ENCODE peak calls at places on chromosomes 6 and 20, in eight cellular contexts. F is breast epithelium, Y is spleen, R is GM23338, Z is stomach, J is endothelial cell of umbilical vein, U is sigmoid colon, D is HCT116. A is an unnamed sample.

GRCh38 chr6:29976253-29976587 is 33.9 kb downstream of the HLA-A start:
- DNase-seq in Z (no peak), J (no peak), U (no peak), R (no peak), D (no peak), F (no peak), Y (no peak), A (no peak)

GRCh38 chr6:157650801-157651200 is 172.2 kb upstream of the SNX9 start:
- DNase-seq in F (peak; percentile 15), Y (no peak), J (no peak), U (peak; percentile 42), D (no peak), R (no peak), Z (no peak), A (no peak)

GRCh38 chr20:35307666-35308653 is 15.7 kb upstream of the FAM83C start:
- DNase-seq in D (no peak), R (no peak), U (peak; percentile 91), F (peak; percentile 73), Y (no peak), J (peak; percentile 71), Z (peak; percentile 74), A (no peak)

GRCh38 chr6:33828764-33829731 is 25.2 kb upstream of the MLN start:
- DNase-seq in J (no peak), Y (no peak), U (peak; percentile 80), R (no peak), Z (no peak), F (no peak), D (no peak), A (no peak)

GRCh38 chr20:46040902-46041535 is 12.0 kb downstream of the SLC12A5 start:
- DNase-seq in Z (peak; percentile 29), F (no peak), U (no peak), J (peak; percentile 43), D (no peak), Y (no peak), R (peak; percentile 88), A (peak; percentile 24)

GRCh38 chr20:1388706-1389483 is 4.0 kb downstream of the FKBP1A start:
- DNase-seq in R (no peak), J (peak; percentile 34), Z (no peak), D (no peak), F (no peak), U (no peak), Y (no peak), A (no peak)

GRCh38 chr6:54288476-54288875 is 19.8 kb upstream of the TINAG start:
- DNase-seq in Z (no peak), D (no peak), Y (no peak), J (no peak), F (no peak), U (no peak), R (no peak), A (no peak)

GRCh38 chr20:34883087-34883688 is 6.8 kb downstream of the ACSS2 start:
- DNase-seq in U (no peak), Y (no peak), R (no peak), D (no peak), F (no peak), Z (no peak), J (no peak), A (no peak)

GRCh38 chr6:154156135-154156948 is 117.3 kb downstream of the OPRM1 start:
- DNase-seq in Y (peak; percentile 83), U (no peak), Z (peak; percentile 68), F (peak; percentile 58), J (peak; percentile 46), R (peak; percentile 70), D (peak; percentile 52), A (peak; percentile 74)

GRCh38 chr6:42224222-42225042 is 6.8 kb upstream of the MRPS10 start:
- DNase-seq in D (peak; percentile 97), J (peak; percentile 46), F (no peak), R (no peak), Y (no peak), Z (no peak), U (no peak), A (no peak)

GRCh38 chr6:104908431-104909139 is 48.3 kb upstream of the LIN28B start:
- DNase-seq in R (no peak), D (no peak), U (no peak), J (no peak), Y (no peak), Z (no peak), F (no peak), A (no peak)

GRCh38 chr20:11083841-11084240 is 410.0 kb upstream of the JAG1 start:
- DNase-seq in Z (no peak), J (no peak), D (no peak), U (no peak), F (no peak), R (no peak), Y (no peak), A (no peak)

GRCh38 chr6:56199956-56200355 is 47.4 kb downstream of the COL21A1 start:
- DNase-seq in Y (no peak), F (no peak), U (no peak), J (no peak), Z (no peak), R (no peak), D (no peak), A (no peak)

GRCh38 chr20:13891575-13891974 is 98.8 kb downstream of the SEL1L2 start:
- DNase-seq in U (no peak), J (no peak), D (no peak), Y (no peak), Z (no peak), R (no peak), F (no peak), A (no peak)

GRCh38 chr6:445571-446417 is 54.2 kb downstream of the IRF4 start:
- DNase-seq in Y (peak; percentile 66), U (no peak), R (no peak), D (no peak), F (no peak), J (no peak), Z (no peak), A (no peak)

GRCh38 chr20:47576516-47577033 is 74.9 kb downstream of the NCOA3 start:
- DNase-seq in J (peak; percentile 95), U (peak; percentile 78), R (peak; percentile 54), D (peak; percentile 85), Y (no peak), F (no peak), Z (peak; percentile 55), A (no peak)

GRCh38 chr20:44651507-44652373 is at the start of gene ADA:
- DNase-seq in F (no peak), Y (peak; percentile 90), Z (peak; percentile 71), J (peak; percentile 71), R (peak; percentile 71), U (peak; percentile 81), D (no peak), A (no peak)
- TF ChIP-seq POLR2AphosphoS5 in F (no peak), Y (peak; percentile 80), Z (no peak), J (peak; percentile 69), R (peak; percentile 52), U (no peak), D (peak; percentile 62), A (no peak)

DNA sequence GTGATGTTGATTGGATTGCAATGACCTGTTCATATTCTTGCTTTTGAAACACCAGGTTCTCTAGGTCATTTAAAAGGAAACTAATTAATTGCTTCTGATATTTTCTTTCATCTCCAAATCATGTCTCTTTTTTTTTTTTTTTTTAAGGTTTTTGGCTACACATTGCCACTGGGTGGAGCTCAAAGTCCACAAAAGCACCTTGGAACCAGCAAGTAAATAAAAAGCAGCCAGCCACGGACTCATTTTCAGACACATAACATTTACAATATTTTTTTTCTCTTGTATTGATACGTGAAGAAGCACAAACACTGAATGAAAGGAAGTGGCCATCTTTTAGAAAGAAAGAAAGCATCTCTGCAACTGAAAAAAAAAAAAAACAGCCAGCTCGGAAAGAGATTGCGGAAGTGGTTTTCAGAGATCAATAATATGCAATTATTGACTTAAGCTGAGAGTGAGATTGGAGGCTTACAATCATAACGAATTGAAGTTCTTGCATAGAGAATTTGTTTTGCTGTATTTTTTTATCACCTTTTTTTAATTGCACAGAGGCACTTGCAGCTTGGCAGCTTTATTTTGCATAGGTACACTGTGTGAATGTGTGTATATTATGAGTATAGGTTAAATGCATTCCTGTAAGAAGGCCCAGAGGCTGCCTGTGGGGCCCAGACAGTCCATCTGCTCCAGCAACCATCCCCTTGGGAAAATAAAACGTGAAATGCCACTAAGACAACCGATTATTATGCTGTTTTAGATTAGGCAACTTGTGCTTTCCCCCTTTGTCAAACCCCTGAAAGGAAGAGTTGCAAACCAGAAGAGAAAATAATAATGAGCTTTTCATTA is 28.2 kb downstream of the CGA start:
- DNase-seq in F (no peak), Y (no peak), J (peak; percentile 70), Z (peak; percentile 31), R (peak; percentile 66), U (no peak), D (peak; percentile 57), A (peak; percentile 2)
- TF ChIP-seq CTCF in F (peak; percentile 41), Y (no peak), J (peak; percentile 35), Z (peak; percentile 17), R (peak; percentile 93), U (no peak), D (peak; percentile 38), A (peak; percentile 5)

GRCh38 chr6:52276130-52276529 is 8.4 kb downstream of the MCM3 start:
- DNase-seq in J (no peak), F (no peak), R (no peak), D (no peak), Y (no peak), Z (no peak), U (no peak), A (no peak)

DNA sequence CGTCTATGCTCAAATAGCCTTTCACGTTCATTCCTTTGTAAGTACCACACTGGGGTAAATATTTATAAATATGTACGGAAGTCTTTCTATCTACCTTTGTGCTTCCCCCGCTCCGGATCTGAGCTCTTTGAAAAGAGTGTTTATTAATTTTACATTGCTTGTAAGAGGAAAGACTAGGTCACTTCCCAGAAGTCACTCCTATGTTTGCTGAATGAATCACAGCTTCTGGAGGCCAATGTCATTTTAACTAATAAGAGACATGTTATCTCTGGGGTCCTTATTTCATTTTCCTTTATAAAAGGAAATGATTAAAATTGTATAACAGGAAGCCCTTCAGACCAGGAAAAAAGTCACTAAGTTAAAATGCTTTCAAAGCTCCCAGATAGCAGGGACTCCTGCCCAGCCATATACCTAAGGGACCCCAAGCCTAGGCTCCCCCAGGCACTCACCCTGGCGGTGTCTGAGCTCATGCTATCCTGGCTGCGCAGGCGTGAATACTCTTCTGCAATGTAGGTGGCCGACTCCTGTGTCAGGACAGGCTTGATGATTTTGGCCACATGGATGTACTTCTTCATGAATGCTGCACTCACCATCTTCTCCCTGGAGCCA is 12.6 kb downstream of the MCM3 start:
- DNase-seq in F (no peak), J (peak; percentile 85), Z (no peak), R (no peak), D (no peak), U (no peak), Y (no peak), A (no peak)
- TF ChIP-seq POLR2AphosphoS5 in F (no peak), J (peak; percentile 45), Z (no peak), R (no peak), D (no peak), U (no peak), Y (no peak), A (no peak)

DNA sequence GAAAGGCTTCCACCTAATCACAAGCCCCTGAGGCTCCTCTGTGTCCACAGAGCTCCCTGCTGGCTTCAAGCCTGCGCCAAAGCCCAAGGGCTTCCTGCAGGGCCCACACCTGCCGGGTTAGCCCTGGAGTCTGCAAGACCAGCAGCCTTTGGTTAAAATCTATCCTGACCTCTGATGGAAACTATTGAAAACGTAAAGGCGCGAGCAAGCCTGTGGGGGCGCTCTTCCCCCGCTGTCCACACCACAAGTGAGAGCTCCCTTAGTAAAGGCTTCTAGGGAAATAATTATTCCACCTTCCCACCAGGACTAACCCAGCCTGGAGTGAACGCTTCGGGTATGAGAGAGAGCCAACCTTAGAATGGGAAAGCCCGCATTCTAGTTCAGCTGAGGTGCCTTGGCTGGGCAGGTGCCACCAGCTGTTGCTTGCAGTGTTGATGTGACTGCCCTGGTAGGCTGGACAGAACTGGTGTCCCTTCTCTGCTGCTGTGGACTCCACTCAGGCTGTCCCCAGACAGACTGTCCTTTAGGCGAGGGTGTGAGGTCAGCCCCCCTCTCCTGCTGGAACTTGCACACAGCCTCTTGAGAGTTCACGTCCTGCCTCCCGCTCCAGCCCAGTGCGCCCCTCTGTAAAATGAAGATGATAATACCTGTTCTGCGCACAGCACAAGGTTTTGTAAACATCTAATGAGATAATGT is 68.7 kb downstream of the SYTL3 start:
- DNase-seq in D (peak; percentile 77), R (peak; percentile 92), Y (peak; percentile 63), F (no peak), U (peak; percentile 51), Z (peak; percentile 48), J (peak; percentile 44), A (no peak)
- TF ChIP-seq CTCF in D (peak; percentile 99), R (peak; percentile 92), Y (no peak), F (no peak), U (no peak), Z (peak; percentile 43), J (peak; percentile 70), A (peak; percentile 46)